ENCODE peak calls at places on chromosome 2, in ten cellular contexts. C is stimulated activated CD8-positive, alpha-beta memory T cell treated with anti-CD3 and anti-CD28 coated beads, Interleukin-7, amount 100 ng/mL, for 24 hours; T is GM04504; G is colonic mucosa; B is HL-60; Z is cardiac septum; L is lower lobe of right lung; V is G401; W is hypothalamus; A is cardiac fibroblast. U is an unnamed sample.

GRCh38 chr2:45669109-45669508 is 17.6 kb downstream of the PRKCE start:
- DNase-seq in A (peak; percentile 88), T (no peak), Z (no peak), C (no peak), G (no peak), B (no peak), V (no peak), L (no peak), W (no peak), U (peak; percentile 64)

GRCh38 chr2:135299656-135300244 is 231.3 kb downstream of the ZRANB3 start:
- DNase-seq in B (peak; percentile 25), Z (no peak), G (no peak), V (no peak), W (no peak), C (no peak), T (no peak), L (no peak), A (peak; percentile 5), U (no peak)

GRCh38 chr2:181680055-181680936 is at the start of gene NEUROD1:
- DNase-seq in V (peak; percentile 99), L (no peak), Z (no peak), G (no peak), B (no peak), W (no peak), A (no peak), T (no peak), C (no peak), U (peak; percentile 58)

GRCh38 chr2:230915297-230915696 is 9.7 kb downstream of the GPR55 start:
- DNase-seq in L (no peak), Z (no peak), C (no peak), W (no peak), B (no peak), G (no peak), V (no peak), T (no peak), A (no peak), U (peak; percentile 24)

GRCh38 chr2:240615830-240616547 is 9.3 kb upstream of the GPR35 start:
- DNase-seq in C (no peak), G (no peak), W (no peak), A (no peak), L (peak; percentile 42), B (no peak), V (no peak), Z (peak; percentile 74), T (no peak), U (no peak)

GRCh38 chr2:207766697-207767460 is 2.8 kb downstream of the FZD5 start:
- DNase-seq in A (no peak), V (no peak), W (no peak), G (peak; percentile 48), C (no peak), L (peak; percentile 58), B (no peak), T (no peak), Z (no peak), U (peak; percentile 71)

GRCh38 chr2:138294451-138294850 is 207.1 kb upstream of the SPOPL start:
- DNase-seq in G (no peak), L (no peak), A (no peak), W (no peak), V (no peak), T (no peak), B (no peak), Z (no peak), C (no peak), U (no peak)

GRCh38 chr2:66534461-66534860 is 99.5 kb downstream of the MEIS1 start:
- DNase-seq in G (no peak), W (no peak), T (no peak), C (no peak), A (no peak), Z (no peak), V (no peak), B (no peak), L (no peak), U (no peak)

GRCh38 chr2:10083692-10084566 is 3.7 kb upstream of the CYS1 start:
- DNase-seq in V (no peak), A (no peak), B (no peak), G (no peak), W (no peak), C (no peak), L (no peak), T (no peak), Z (no peak), U (no peak)